ENCODE peak calls at places on chromosomes 13 and 19, in seven cellular contexts. S is uterus, I is cardiac muscle cell, F is K562, C is Peyer's patch, N is left lung, B is tibial artery. X is an unnamed sample. For H3K36me3, the result is how much of the 10 kb centered on the place peaks cover.

GRCh38 chr19:31066385-31066784 is 282.9 kb downstream of the TSHZ3 start:
- DNase-seq in C (no peak), F (no peak), N (no peak), S (no peak), I (peak), B (no peak), X (peak)

GRCh38 chr19:41746593-41747227 is 8.6 kb upstream of the CEACAM6 start:
- DNase-seq in I (peak), C (no peak), S (no peak), F (peak), N (peak), B (no peak), X (no peak)

GRCh38 chr13:23966221-23966690 is 69.0 kb upstream of the C1QTNF9B start:
- DNase-seq in F (no peak), N (no peak), B (no peak), I (no peak), S (no peak), C (no peak), X (no peak)

GRCh38 chr13:71303144-71303543 is 563.9 kb downstream of the DACH1 start:
- DNase-seq in C (no peak), N (no peak), F (no peak), B (no peak), I (peak), S (no peak), X (no peak)

GRCh38 chr19:42242071-42242511 is 311 bp downstream of the GSK3A start:
- DNase-seq in C (no peak), N (no peak), B (no peak), S (no peak), I (peak), F (no peak), X (no peak)

GRCh38 chr13:48096670-48097069 is 1.8 kb upstream of the MED4 start:
- DNase-seq in F (no peak), C (no peak), B (no peak), I (no peak), N (no peak), S (no peak), X (peak)

GRCh38 chr13:28258401-28258800 is 120.1 kb downstream of the PAN3 start:
- DNase-seq in I (no peak), F (no peak), N (no peak), B (no peak), C (no peak), S (no peak), X (no peak)

GRCh38 chr13:41960700-41961697 is at the start of gene VWA8:
- DNase-seq in F (peak), N (peak), S (peak), C (peak), I (peak), B (peak), X (no peak)

GRCh38 chr13:39245688-39246087 is 207.4 kb downstream of the NHLRC3 start:
- DNase-seq in I (no peak), S (no peak), F (no peak), C (no peak), N (no peak), B (no peak), X (no peak)

GRCh38 chr13:49539746-49540145 is 44.0 kb downstream of the PHF11 start:
- DNase-seq in C (no peak), S (no peak), I (no peak), B (no peak), F (no peak), N (no peak), X (no peak)

GRCh38 chr13:80151016-80151415 is 189.9 kb downstream of the SPRY2 start:
- DNase-seq in N (no peak), S (no peak), F (no peak), B (no peak), C (no peak), I (no peak), X (no peak)

GRCh38 chr13:51057931-51058330 is 53.1 kb downstream of the C13orf42 start:
- DNase-seq in B (no peak), F (no peak), I (no peak), N (no peak), S (no peak), C (no peak), X (no peak)

GRCh38 chr13:24627864-24628418 is 52.3 kb upstream of the ATP12A start:
- DNase-seq in I (no peak), N (no peak), C (no peak), B (no peak), F (peak), S (no peak), X (no peak)

GRCh38 chr19:13118424-13119193 is 545 bp downstream of the NACC1 start:
- DNase-seq in N (peak), F (peak), B (no peak), I (peak), C (peak), S (no peak), X (no peak)

GRCh38 chr13:20843177-20843576 is 59.4 kb downstream of the XPO4 start:
- DNase-seq in C (no peak), B (no peak), S (no peak), I (peak), F (no peak), N (no peak), X (no peak)

GRCh38 chr19:48539503-48540096 is 12.4 kb upstream of the SULT2B1 start:
- DNase-seq in S (no peak), F (no peak), C (no peak), N (no peak), I (peak), B (no peak), X (no peak)

GRCh38 chr19:41225238-41226052 is 6.4 kb downstream of the AXL start:
- DNase-seq in B (peak), I (peak), S (peak), N (peak), C (peak), F (peak), X (peak)

GRCh38 chr13:24353736-24354135 is 44.4 kb downstream of the C1QTNF9 start:
- DNase-seq in I (no peak), S (no peak), C (no peak), F (no peak), B (no peak), N (no peak), X (no peak)

GRCh38 chr13:97257800-97258799 is 36.0 kb downstream of the MBNL2 start:
- DNase-seq in F (peak), S (peak), C (no peak), B (peak), I (peak), N (no peak), X (peak)

GRCh38 chr19:48713041-48713863 is 6.3 kb downstream of the MAMSTR start:
- DNase-seq in B (no peak), C (no peak), I (no peak), F (peak), S (no peak), N (no peak), X (no peak)

GRCh38 chr13:95296326-95296939 is 4.8 kb downstream of the ABCC4 start:
- DNase-seq in B (no peak), N (no peak), C (peak), S (no peak), I (peak), F (no peak), X (no peak)

GRCh38 chr19:10503002-10503789 is at the start of gene KEAP1:
- DNase-seq in C (peak), I (peak), F (peak), B (peak), S (peak), N (peak), X (no peak)

GRCh38 chr13:113453962-113454361 is 674 bp upstream of the ADPRHL1 start:
- DNase-seq in F (no peak), S (no peak), I (peak), B (no peak), N (no peak), C (no peak), X (no peak)

GRCh38 chr13:94427313-94427712 is 52.2 kb downstream of the DCT start:
- DNase-seq in F (no peak), S (no peak), B (no peak), C (no peak), N (no peak), I (no peak), X (no peak)

GRCh38 chr19:49447485-49448431 is 3.9 kb downstream of the PIH1D1 start:
- DNase-seq in B (no peak), N (no peak), C (no peak), S (peak), F (peak), I (peak), X (no peak)

GRCh38 chr13:36051082-36051481 is 80.1 kb downstream of the DCLK1 start:
- DNase-seq in S (no peak), F (no peak), I (no peak), B (no peak), C (no peak), N (no peak), X (no peak)

GRCh38 chr13:63948045-63948444 is 2532.4 kb upstream of the PCDH20 start:
- DNase-seq in S (no peak), N (no peak), C (no peak), I (no peak), F (no peak), B (no peak), X (no peak)

GRCh38 chr13:98626298-98626940 is 49.5 kb upstream of the STK24 start:
- DNase-seq in B (no peak), N (no peak), C (no peak), F (no peak), I (peak), S (no peak), X (no peak)

GRCh38 chr19:15299568-15300409 is 32.5 kb downstream of the BRD4 start:
- DNase-seq in N (no peak), S (no peak), B (no peak), I (peak), F (no peak), C (no peak), X (no peak)

GRCh38 chr13:29428310-29428991 is 167.0 kb downstream of the SLC7A1 start:
- DNase-seq in N (no peak), C (no peak), S (peak), F (no peak), B (no peak), I (peak), X (no peak)

GRCh38 chr13:52850396-52851152 is 2.1 kb upstream of the PCDH8 start:
- DNase-seq in B (peak), F (no peak), N (peak), I (peak), C (no peak), S (peak), X (no peak)

GRCh38 chr13:46554971-46555370 is 2.0 kb downstream of the LRCH1 start:
- DNase-seq in I (no peak), S (no peak), N (no peak), B (no peak), C (no peak), F (no peak), X (no peak)

GRCh38 chr13:26985285-26985878 is 186.2 kb downstream of the USP12 start:
- DNase-seq in S (peak), N (no peak), C (peak), I (peak), F (peak), B (peak), X (no peak)

GRCh38 chr19:53910170-53910518 is 1.1 kb downstream of the CACNG7 start:
- DNase-seq in C (no peak), B (no peak), N (no peak), S (no peak), I (peak), F (no peak), X (no peak)

GRCh38 chr19:7506385-7507328 is 9.2 kb upstream of the ZNF358 start:
- DNase-seq in N (peak), I (peak), S (peak), B (peak), F (peak), C (peak), X (no peak)

GRCh38 chr19:15138427-15138826 is 31.2 kb downstream of the SYDE1 start:
- DNase-seq in I (no peak), C (no peak), B (no peak), S (no peak), F (no peak), N (no peak), X (no peak)

GRCh38 chr19:44746946-44747738 is 1.4 kb upstream of the BCL3 start:
- DNase-seq in N (peak), I (peak), C (peak), F (peak), S (peak), B (peak), X (peak)

GRCh38 chr13:41751277-41751676 is 209.6 kb downstream of the VWA8 start:
- DNase-seq in C (no peak), S (peak), F (peak), N (peak), B (no peak), I (peak), X (no peak)

GRCh38 chr13:111153279-111153976 is 38.3 kb downstream of the ARHGEF7 start:
- DNase-seq in F (peak), S (peak), N (peak), I (peak), B (peak), C (peak), X (peak)

GRCh38 chr13:111152836-111153235 is 37.7 kb downstream of the ARHGEF7 start:
- DNase-seq in N (no peak), I (no peak), S (no peak), F (no peak), B (no peak), C (no peak), X (no peak)

GRCh38 chr13:111158136-111158805 is 43.2 kb downstream of the ARHGEF7 start:
- DNase-seq in I (peak), S (no peak), B (no peak), F (no peak), N (no peak), C (no peak), X (no peak)

GRCh38 chr13:111156421-111156820 is 41.3 kb downstream of the ARHGEF7 start:
- DNase-seq in I (no peak), F (no peak), N (no peak), C (no peak), B (no peak), S (no peak), X (no peak)

DNA sequence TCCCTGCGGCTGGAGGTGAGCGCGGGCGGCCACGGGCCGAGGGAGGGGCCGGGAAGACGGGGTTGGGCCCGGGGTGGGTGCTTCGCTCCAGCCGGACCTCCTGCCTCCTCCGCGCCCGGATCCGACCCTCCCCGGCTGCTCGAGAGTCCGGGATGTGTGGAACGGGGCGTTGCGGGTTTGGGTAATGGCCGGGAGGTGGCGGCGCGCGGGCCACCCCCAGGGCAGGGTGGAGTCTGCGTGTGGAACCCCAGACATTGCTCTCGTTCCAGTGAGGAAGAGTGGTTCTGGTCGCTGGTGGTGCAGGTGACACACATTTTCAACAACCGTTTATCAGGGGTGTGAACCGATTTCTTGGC is 38.8 kb downstream of the ARHGEF7 start:
- DNase-seq in N (peak), B (peak), S (no peak), I (no peak), F (peak), C (peak), X (no peak)
- TF ChIP-seq CTCF in N (no peak), B (no peak), S (no peak), I (peak), F (peak), C (no peak), X (peak)

GRCh38 chr19:17725422-17726078 is 6.3 kb downstream of the MAP1S start:
- DNase-seq in C (no peak), N (no peak), B (no peak), S (no peak), I (no peak), F (peak), X (no peak)

GRCh38 chr19:17720487-17720839 is 1.2 kb downstream of the MAP1S start:
- DNase-seq in N (no peak), I (no peak), F (no peak), S (no peak), C (no peak), B (no peak), X (no peak)

GRCh38 chr19:17724655-17725054 is 5.4 kb downstream of the MAP1S start:
- DNase-seq in C (no peak), N (no peak), S (no peak), F (no peak), B (no peak), I (no peak), X (no peak)

GRCh38 chr19:17721821-17722220 is 2.5 kb downstream of the MAP1S start:
- DNase-seq in N (peak), S (no peak), F (no peak), I (no peak), C (no peak), B (no peak), X (no peak)

DNA sequence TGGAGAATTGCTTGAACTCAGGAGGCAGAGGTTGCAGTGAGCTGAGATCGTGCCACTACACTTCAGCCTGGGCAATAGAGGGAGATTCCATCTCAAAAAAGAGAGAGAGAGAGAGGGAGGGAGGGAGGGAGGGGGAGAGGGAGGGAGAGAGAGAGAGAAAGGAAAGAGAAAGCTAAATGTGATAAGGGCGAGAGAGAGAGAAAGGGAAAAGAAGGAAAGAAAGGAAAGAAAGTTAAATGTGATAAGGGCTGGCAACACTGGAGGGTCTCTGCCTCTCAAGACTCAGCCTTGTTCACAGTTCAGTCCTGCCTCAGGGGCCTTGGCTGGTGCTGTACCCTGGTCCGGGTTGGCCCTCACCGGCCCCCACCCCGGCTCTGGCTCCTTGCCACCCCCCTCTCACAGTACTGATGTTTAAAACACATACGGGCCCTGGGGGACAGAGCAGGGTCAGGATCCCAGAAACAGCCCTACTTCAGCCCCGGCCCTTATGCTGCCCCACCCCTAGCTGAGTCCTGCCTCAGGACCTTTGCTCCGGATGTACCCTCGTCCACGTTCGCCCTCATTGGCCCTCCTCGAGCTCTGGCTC is 3.5 kb downstream of the MAP1S start:
- DNase-seq in S (no peak), I (no peak), B (no peak), N (no peak), F (no peak), C (no peak), X (no peak)
- H3K36me3 ChIP-seq in S (under half), I (under half), B (half or more), N (under half), F (half or more), C (under half), X (under half)

DNA sequence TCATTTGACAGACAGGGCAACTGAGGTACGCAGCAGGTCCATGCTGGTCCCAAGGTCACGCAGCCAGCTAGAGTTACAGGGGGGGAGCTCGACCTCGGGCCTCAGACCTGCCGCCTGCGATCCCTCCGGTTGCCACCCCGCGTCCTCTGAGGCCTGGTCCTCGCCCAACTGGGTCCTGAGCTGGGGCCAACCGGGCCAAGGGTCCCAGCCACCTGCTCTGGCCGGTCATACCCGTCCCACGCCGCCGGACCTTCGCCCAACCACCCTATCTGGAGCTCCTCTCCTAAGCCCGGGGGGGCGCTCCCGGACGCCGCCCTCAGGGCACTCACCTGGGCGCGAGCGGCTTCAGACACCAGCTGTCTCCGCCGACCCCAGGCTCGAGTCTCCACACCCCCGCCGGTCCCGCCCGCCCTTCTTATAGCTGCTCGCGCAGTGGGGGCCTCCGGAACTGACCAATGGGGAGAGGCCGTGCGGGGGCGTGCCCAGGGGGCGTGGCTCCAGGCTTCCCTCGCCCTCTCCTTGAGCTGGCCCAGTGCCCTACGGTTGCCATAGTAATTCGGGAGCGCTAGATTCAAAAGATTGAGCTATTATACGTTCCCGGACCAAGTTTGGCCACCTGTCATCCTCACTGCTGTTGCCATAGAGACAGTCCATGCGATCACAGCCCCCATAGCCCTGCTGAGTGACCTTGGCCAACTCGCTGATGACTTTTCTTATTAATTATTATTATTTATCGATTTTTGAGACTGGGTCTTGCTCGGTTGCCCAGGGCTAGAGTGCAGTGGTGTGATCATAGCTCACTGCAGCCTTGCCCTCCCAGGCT is at the start of gene PLIN5:
- DNase-seq in I (peak), S (peak), N (peak), C (peak), F (peak), B (no peak), X (no peak)
- H3K4me3 ChIP-seq in I (peak), S (peak), N (peak), C (peak), F (peak), B (no peak), X (no peak)

DNA sequence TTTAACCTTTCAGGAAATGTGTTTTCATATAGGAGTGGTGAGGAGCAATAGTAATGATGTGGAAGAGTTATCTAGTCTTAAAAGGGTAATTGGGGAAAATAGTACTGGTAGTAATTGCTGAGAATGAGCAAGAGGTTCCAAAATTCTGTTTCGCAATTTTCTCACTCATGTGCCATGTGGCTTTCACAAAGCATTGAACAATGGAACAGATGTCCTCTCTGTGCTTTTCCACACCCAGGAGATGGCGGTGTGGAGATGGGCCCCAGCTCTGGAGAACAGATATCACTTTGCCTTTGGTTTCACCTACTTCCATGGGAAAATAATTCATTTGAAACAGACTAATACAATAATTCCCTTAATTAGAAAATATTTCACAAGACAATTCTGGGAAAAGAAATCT is 170.0 kb upstream of the SLC10A2 start:
- DNase-seq in F (no peak), C (no peak), I (peak), B (no peak), N (no peak), S (no peak), X (no peak)
- TF ChIP-seq CTCF in F (no peak), C (no peak), I (peak), B (no peak), N (no peak), S (no peak), X (no peak)

GRCh38 chr19:39825093-39825463 is 8.9 kb downstream of the DYRK1B start:
- DNase-seq in C (no peak), I (no peak), F (no peak), N (no peak), S (no peak), B (no peak), X (no peak)
- H3K36me3 ChIP-seq in C (under half), I (under half), F (under half), N (under half), S (under half), B (under half), X (under half)

GRCh38 chr19:2167896-2168618 is 4.3 kb downstream of the DOT1L start:
- DNase-seq in B (peak), C (peak), S (peak), I (peak), N (peak), F (no peak), X (no peak)
- H3K4me3 ChIP-seq in B (no peak), C (no peak), S (no peak), I (no peak), N (peak), F (peak), X (no peak)

X was measured in kidney epithelial cell.